ENCODE peak calls at places on chromosomes 3 and 15, in seven cellular contexts. M is endothelial cell; I is Right ventricle myocardium superior; R is activated naive CD4-positive, alpha-beta T cell treated with Interleukin-2 at 50 U/mL for 16 hours; Z is M059J; A is spleen; C is HCT116. K is an unnamed sample.

GRCh38 chr3:171747223-171747920 is 62.9 kb downstream of the PLD1 start:
- DNase-seq in M (no peak), I (no peak), R (no peak), Z (no peak), A (no peak), C (no peak), K (no peak)

GRCh38 chr3:140023616-140024530 is 88.9 kb downstream of the CLSTN2 start:
- DNase-seq in M (no peak), I (peak; percentile 64), R (no peak), Z (no peak), A (no peak), C (no peak), K (peak; percentile 14)

GRCh38 chr15:98881526-98882517 is 125.8 kb downstream of the PGPEP1L start:
- DNase-seq in M (peak; percentile 8), I (no peak), R (no peak), Z (peak; percentile 65), A (no peak), C (peak; percentile 31), K (peak; percentile 53)

GRCh38 chr3:23442598-23443383 is 239.7 kb downstream of the UBE2E2 start:
- DNase-seq in M (no peak), I (no peak), R (no peak), Z (peak; percentile 55), A (no peak), C (no peak), K (peak; percentile 61)

GRCh38 chr15:40421246-40422157 is 15.9 kb downstream of the IVD start:
- DNase-seq in M (peak; percentile 87), I (peak; percentile 90), R (peak; percentile 84), Z (peak; percentile 58), A (peak; percentile 96), C (peak; percentile 32), K (peak; percentile 70)

GRCh38 chr3:134009345-134010000 is 20.3 kb downstream of the SLCO2A1 start:
- DNase-seq in M (no peak), I (no peak), R (no peak), Z (peak; percentile 89), A (no peak), C (no peak), K (peak; percentile 82)

GRCh38 chr15:41429003-41429890 is 12.4 kb downstream of the RTF1 start:
- DNase-seq in M (no peak), I (no peak), R (no peak), Z (no peak), A (no peak), C (no peak), K (no peak)

GRCh38 chr15:94584833-94585244 is 353.5 kb downstream of the MCTP2 start:
- DNase-seq in M (peak; percentile 63), I (no peak), R (peak; percentile 50), Z (peak; percentile 6), A (no peak), C (no peak), K (peak; percentile 1)

GRCh38 chr15:63353887-63354286 is 27.8 kb downstream of the CA12 start:
- DNase-seq in M (no peak), I (no peak), R (no peak), Z (no peak), A (no peak), C (no peak), K (peak; percentile 74)

GRCh38 chr15:58306591-58307312 is 125.0 kb upstream of the LIPC start:
- DNase-seq in M (no peak), I (no peak), R (no peak), Z (peak; percentile 25), A (no peak), C (no peak), K (peak; percentile 48)

GRCh38 chr15:80999623-81000036 is 1.1 kb upstream of the TLNRD1 start:
- DNase-seq in M (no peak), I (no peak), R (peak; percentile 64), Z (no peak), A (peak; percentile 84), C (peak; percentile 63), K (peak; percentile 63)

GRCh38 chr15:39710681-39711080 is 72.0 kb downstream of the FSIP1 start:
- DNase-seq in M (no peak), I (no peak), R (no peak), Z (peak; percentile 26), A (no peak), C (no peak), K (no peak)

GRCh38 chr15:65676123-65676522 is 54.4 kb downstream of the SLC24A1 start:
- DNase-seq in M (no peak), I (no peak), R (no peak), Z (no peak), A (no peak), C (no peak), K (no peak)

GRCh38 chr15:48644498-48644826 is 1.0 kb downstream of the FBN1 start:
- DNase-seq in M (no peak), I (peak; percentile 70), R (no peak), Z (peak; percentile 58), A (no peak), C (no peak), K (no peak)

GRCh38 chr15:39530446-39531342 is 50.2 kb upstream of the THBS1 start:
- DNase-seq in M (no peak), I (no peak), R (no peak), Z (peak; percentile 74), A (no peak), C (no peak), K (no peak)

GRCh38 chr3:148943531-148944200 is 47.7 kb upstream of the GYG1 start:
- DNase-seq in M (no peak), I (no peak), R (peak; percentile 3), Z (peak; percentile 93), A (no peak), C (peak; percentile 66), K (peak; percentile 88)

GRCh38 chr3:7204848-7205156 is 343.9 kb downstream of the GRM7 start:
- DNase-seq in M (no peak), I (no peak), R (no peak), Z (no peak), A (no peak), C (no peak), K (peak; percentile 84)

K was measured in kidney tubule cell.